ENCODE peak calls at places on chromosomes 2 and 18, in eight cellular contexts. One of them, this sample, is unnamed.

GRCh38 chr2:143231257-143231650 is 102.0 kb downstream of the ARHGAP15 start:
- DNase-seq in fibroblast of pulmonary artery: no peak
- DNase-seq in stomach: no peak
- DNase-seq in right lobe of liver: no peak
- DNase-seq in GM23248: peak
- DNase-seq in adipocyte: peak
- DNase-seq in Panc1: no peak
- DNase-seq in body of pancreas: no peak
- DNase-seq in this sample: no peak

GRCh38 chr2:180625006-180625844 is 355.2 kb upstream of the UBE2E3 start:
- DNase-seq in fibroblast of pulmonary artery: peak
- DNase-seq in stomach: no peak
- DNase-seq in right lobe of liver: no peak
- DNase-seq in GM23248: peak
- DNase-seq in adipocyte: peak
- DNase-seq in Panc1: no peak
- DNase-seq in body of pancreas: no peak
- DNase-seq in this sample: no peak

GRCh38 chr2:37361416-37361815 is 17.0 kb downstream of the QPCT start:
- DNase-seq in fibroblast of pulmonary artery: no peak
- DNase-seq in stomach: no peak
- DNase-seq in right lobe of liver: no peak
- DNase-seq in GM23248: no peak
- DNase-seq in adipocyte: no peak
- DNase-seq in Panc1: no peak
- DNase-seq in body of pancreas: no peak
- DNase-seq in this sample: no peak

GRCh38 chr2:98869868-98870267 is 66.2 kb downstream of the CRACDL start:
- DNase-seq in fibroblast of pulmonary artery: no peak
- DNase-seq in stomach: peak
- DNase-seq in right lobe of liver: no peak
- DNase-seq in GM23248: no peak
- DNase-seq in adipocyte: no peak
- DNase-seq in Panc1: no peak
- DNase-seq in body of pancreas: peak
- DNase-seq in this sample: peak

GRCh38 chr18:76452357-76452756 is 42.7 kb downstream of the ZNF516 start:
- DNase-seq in fibroblast of pulmonary artery: peak
- DNase-seq in stomach: no peak
- DNase-seq in right lobe of liver: no peak
- DNase-seq in GM23248: peak
- DNase-seq in adipocyte: peak
- DNase-seq in Panc1: no peak
- DNase-seq in body of pancreas: peak
- DNase-seq in this sample: no peak

GRCh38 chr2:30628341-30628740 is 178.9 kb downstream of the CAPN13 start:
- DNase-seq in fibroblast of pulmonary artery: peak
- DNase-seq in stomach: no peak
- DNase-seq in right lobe of liver: no peak
- DNase-seq in GM23248: peak
- DNase-seq in adipocyte: peak
- DNase-seq in Panc1: no peak
- DNase-seq in body of pancreas: no peak
- DNase-seq in this sample: no peak

GRCh38 chr18:49075697-49076096 is 124.9 kb upstream of the SMAD7 start:
- DNase-seq in fibroblast of pulmonary artery: no peak
- DNase-seq in stomach: no peak
- DNase-seq in right lobe of liver: no peak
- DNase-seq in GM23248: no peak
- DNase-seq in adipocyte: no peak
- DNase-seq in Panc1: no peak
- DNase-seq in body of pancreas: no peak
- DNase-seq in this sample: no peak

GRCh38 chr18:24656044-24656443 is 195.6 kb downstream of the HRH4 start:
- DNase-seq in fibroblast of pulmonary artery: no peak
- DNase-seq in stomach: no peak
- DNase-seq in right lobe of liver: no peak
- DNase-seq in GM23248: peak
- DNase-seq in adipocyte: no peak
- DNase-seq in Panc1: no peak
- DNase-seq in body of pancreas: no peak
- DNase-seq in this sample: no peak

GRCh38 chr18:73774836-73775509 is 372.7 kb downstream of the FBXO15 start:
- DNase-seq in fibroblast of pulmonary artery: no peak
- DNase-seq in stomach: no peak
- DNase-seq in right lobe of liver: no peak
- DNase-seq in GM23248: no peak
- DNase-seq in adipocyte: no peak
- DNase-seq in Panc1: peak
- DNase-seq in body of pancreas: peak
- DNase-seq in this sample: no peak

GRCh38 chr2:112029164-112029563 is 25.9 kb upstream of the TMEM87B start:
- DNase-seq in fibroblast of pulmonary artery: no peak
- DNase-seq in stomach: no peak
- DNase-seq in right lobe of liver: no peak
- DNase-seq in GM23248: no peak
- DNase-seq in adipocyte: no peak
- DNase-seq in Panc1: no peak
- DNase-seq in body of pancreas: no peak
- DNase-seq in this sample: no peak

GRCh38 chr18:13288509-13289138 is 70.1 kb downstream of the LDLRAD4 start:
- DNase-seq in fibroblast of pulmonary artery: no peak
- DNase-seq in stomach: no peak
- DNase-seq in right lobe of liver: no peak
- DNase-seq in GM23248: no peak
- DNase-seq in adipocyte: no peak
- DNase-seq in Panc1: no peak
- DNase-seq in body of pancreas: no peak
- DNase-seq in this sample: no peak

GRCh38 chr2:183029219-183029618 is 9.0 kb downstream of the NCKAP1 start:
- DNase-seq in fibroblast of pulmonary artery: peak
- DNase-seq in stomach: no peak
- DNase-seq in right lobe of liver: no peak
- DNase-seq in GM23248: peak
- DNase-seq in adipocyte: peak
- DNase-seq in Panc1: no peak
- DNase-seq in body of pancreas: no peak
- DNase-seq in this sample: no peak

GRCh38 chr2:73986085-73986680 is 1.5 kb downstream of the TET3 start:
- DNase-seq in fibroblast of pulmonary artery: no peak
- DNase-seq in stomach: peak
- DNase-seq in right lobe of liver: no peak
- DNase-seq in GM23248: no peak
- DNase-seq in adipocyte: no peak
- DNase-seq in Panc1: no peak
- DNase-seq in body of pancreas: no peak
- DNase-seq in this sample: no peak

GRCh38 chr2:228015741-228016140 is 144.3 kb downstream of the DAW1 start:
- DNase-seq in fibroblast of pulmonary artery: no peak
- DNase-seq in stomach: no peak
- DNase-seq in right lobe of liver: no peak
- DNase-seq in GM23248: no peak
- DNase-seq in adipocyte: no peak
- DNase-seq in Panc1: no peak
- DNase-seq in body of pancreas: no peak
- DNase-seq in this sample: no peak
- H3K4me3 ChIP-seq in fibroblast of pulmonary artery: no peak
- H3K4me3 ChIP-seq in stomach: no peak
- H3K4me3 ChIP-seq in right lobe of liver: no peak
- H3K4me3 ChIP-seq in GM23248: no peak
- H3K4me3 ChIP-seq in adipocyte: no peak
- H3K4me3 ChIP-seq in Panc1: no peak
- H3K4me3 ChIP-seq in body of pancreas: no peak
- H3K4me3 ChIP-seq in this sample: no peak

DNA sequence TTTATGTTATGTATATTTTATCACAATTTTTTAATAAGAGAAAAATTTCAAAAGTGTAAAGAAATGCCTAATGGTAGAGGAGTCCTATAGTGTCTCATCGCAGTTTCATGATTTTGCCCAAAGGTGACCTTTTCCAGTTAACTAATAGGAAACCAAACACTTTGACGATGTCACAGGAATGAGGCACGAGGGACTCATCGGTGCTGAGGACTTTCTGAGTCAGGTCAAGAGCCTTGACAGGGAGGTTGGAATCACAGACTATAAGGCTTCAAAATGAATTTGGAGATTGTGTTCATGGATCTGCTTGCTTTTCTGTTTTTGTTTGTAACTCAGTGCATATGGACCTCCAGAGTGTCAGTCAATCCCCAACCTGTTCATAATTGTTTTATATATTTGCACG is 15.1 kb upstream of the RTTN start:
- DNase-seq in fibroblast of pulmonary artery: no peak
- DNase-seq in stomach: no peak
- DNase-seq in right lobe of liver: no peak
- DNase-seq in GM23248: peak
- DNase-seq in adipocyte: no peak
- DNase-seq in Panc1: no peak
- DNase-seq in body of pancreas: no peak
- DNase-seq in this sample: no peak
- H3K4me3 ChIP-seq in fibroblast of pulmonary artery: no peak
- H3K4me3 ChIP-seq in stomach: no peak
- H3K4me3 ChIP-seq in right lobe of liver: no peak
- H3K4me3 ChIP-seq in GM23248: no peak
- H3K4me3 ChIP-seq in adipocyte: no peak
- H3K4me3 ChIP-seq in Panc1: no peak
- H3K4me3 ChIP-seq in body of pancreas: no peak
- H3K4me3 ChIP-seq in this sample: no peak

GRCh38 chr2:10283106-10284062 is 19.3 kb upstream of the HPCAL1 start:
- DNase-seq in fibroblast of pulmonary artery: peak
- DNase-seq in stomach: no peak
- DNase-seq in right lobe of liver: no peak
- DNase-seq in GM23248: peak
- DNase-seq in adipocyte: peak
- DNase-seq in Panc1: peak
- DNase-seq in body of pancreas: no peak
- DNase-seq in this sample: no peak
- H3K4me3 ChIP-seq in fibroblast of pulmonary artery: no peak
- H3K4me3 ChIP-seq in stomach: no peak
- H3K4me3 ChIP-seq in right lobe of liver: no peak
- H3K4me3 ChIP-seq in GM23248: no peak
- H3K4me3 ChIP-seq in adipocyte: no peak
- H3K4me3 ChIP-seq in Panc1: peak
- H3K4me3 ChIP-seq in body of pancreas: no peak
- H3K4me3 ChIP-seq in this sample: no peak

GRCh38 chr2:241560181-241560882 is 1.8 kb downstream of the BOK start:
- DNase-seq in fibroblast of pulmonary artery: no peak
- DNase-seq in stomach: no peak
- DNase-seq in right lobe of liver: no peak
- DNase-seq in GM23248: no peak
- DNase-seq in adipocyte: no peak
- DNase-seq in Panc1: no peak
- DNase-seq in body of pancreas: no peak
- DNase-seq in this sample: no peak
- H3K4me3 ChIP-seq in fibroblast of pulmonary artery: peak
- H3K4me3 ChIP-seq in stomach: peak
- H3K4me3 ChIP-seq in right lobe of liver: peak
- H3K4me3 ChIP-seq in GM23248: peak
- H3K4me3 ChIP-seq in adipocyte: peak
- H3K4me3 ChIP-seq in Panc1: peak
- H3K4me3 ChIP-seq in body of pancreas: no peak
- H3K4me3 ChIP-seq in this sample: no peak

GRCh38 chr2:109318150-109318948 is 189.3 kb downstream of the SH3RF3 start:
- DNase-seq in fibroblast of pulmonary artery: peak
- DNase-seq in stomach: peak
- DNase-seq in right lobe of liver: no peak
- DNase-seq in GM23248: peak
- DNase-seq in adipocyte: peak
- DNase-seq in Panc1: no peak
- DNase-seq in body of pancreas: peak
- DNase-seq in this sample: no peak

GRCh38 chr2:109321570-109321969 is 192.6 kb downstream of the SH3RF3 start:
- DNase-seq in fibroblast of pulmonary artery: peak
- DNase-seq in stomach: no peak
- DNase-seq in right lobe of liver: no peak
- DNase-seq in GM23248: peak
- DNase-seq in adipocyte: no peak
- DNase-seq in Panc1: no peak
- DNase-seq in body of pancreas: no peak
- DNase-seq in this sample: peak

GRCh38 chr2:109317471-109318090 is 188.6 kb downstream of the SH3RF3 start:
- DNase-seq in fibroblast of pulmonary artery: no peak
- DNase-seq in stomach: no peak
- DNase-seq in right lobe of liver: no peak
- DNase-seq in GM23248: peak
- DNase-seq in adipocyte: no peak
- DNase-seq in Panc1: no peak
- DNase-seq in body of pancreas: no peak
- DNase-seq in this sample: no peak

GRCh38 chr2:109320195-109320935 is 191.4 kb downstream of the SH3RF3 start:
- DNase-seq in fibroblast of pulmonary artery: no peak
- DNase-seq in stomach: no peak
- DNase-seq in right lobe of liver: no peak
- DNase-seq in GM23248: no peak
- DNase-seq in adipocyte: no peak
- DNase-seq in Panc1: no peak
- DNase-seq in body of pancreas: no peak
- DNase-seq in this sample: peak

DNA sequence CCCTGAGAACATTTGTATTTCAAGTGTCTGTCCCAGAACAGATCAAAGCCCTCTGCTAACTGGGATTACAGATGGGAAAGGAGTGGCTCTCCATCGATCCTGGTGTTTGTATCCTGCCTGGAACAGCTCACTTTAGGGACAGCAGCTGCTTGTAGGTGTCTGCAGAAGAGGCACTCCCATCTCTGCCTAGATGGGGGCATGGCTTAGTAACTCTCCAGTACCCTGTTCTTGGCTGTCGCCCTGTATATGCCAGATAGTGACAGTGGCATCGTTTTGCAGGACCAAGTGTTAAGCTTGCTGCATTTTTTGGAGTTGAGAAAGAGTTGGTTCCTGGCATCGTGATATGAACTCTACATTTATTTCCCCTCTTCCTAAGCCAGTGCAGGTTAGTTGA is 189.9 kb downstream of the SH3RF3 start:
- DNase-seq in fibroblast of pulmonary artery: no peak
- DNase-seq in stomach: no peak
- DNase-seq in right lobe of liver: no peak
- DNase-seq in GM23248: no peak
- DNase-seq in adipocyte: no peak
- DNase-seq in Panc1: no peak
- DNase-seq in body of pancreas: no peak
- DNase-seq in this sample: no peak
- H3K4me3 ChIP-seq in fibroblast of pulmonary artery: peak
- H3K4me3 ChIP-seq in stomach: no peak
- H3K4me3 ChIP-seq in right lobe of liver: no peak
- H3K4me3 ChIP-seq in GM23248: peak
- H3K4me3 ChIP-seq in adipocyte: peak
- H3K4me3 ChIP-seq in Panc1: no peak
- H3K4me3 ChIP-seq in body of pancreas: no peak
- H3K4me3 ChIP-seq in this sample: no peak

This sample was measured in Jurkat, Clone E6-1.